ENCODE peak calls at places on chromosomes 6 and 20, in six cellular contexts. F is IMR-90, J is PC-3, L is H9, C is H1, B is endothelial cell of umbilical vein. S is an unnamed sample. For H3K4me1, the result is how much of the 10 kb centered on the place peaks cover.

GRCh38 chr20:14477125-14477524 is 139.7 kb upstream of the FLRT3 start:
- DNase-seq in L (no peak), J (no peak), F (peak), C (no peak), B (no peak), S (peak)

GRCh38 chr20:416950-417800 is 9.1 kb downstream of the RBCK1 start:
- DNase-seq in F (no peak), B (no peak), C (no peak), L (no peak), J (no peak), S (peak)

GRCh38 chr20:20369353-20370086 is 1.6 kb downstream of the INSM1 start:
- DNase-seq in F (no peak), L (peak), J (peak), B (no peak), C (peak), S (peak)

GRCh38 chr6:90190752-90191393 is 105.8 kb downstream of the BACH2 start:
- DNase-seq in J (no peak), F (no peak), L (no peak), B (no peak), C (no peak), S (no peak)

GRCh38 chr20:13533946-13534345 is 104.8 kb downstream of the TASP1 start:
- DNase-seq in B (no peak), L (no peak), C (no peak), J (no peak), F (no peak), S (no peak)

GRCh38 chr20:4329232-4329631 is 313.9 kb upstream of the RNF24 start:
- DNase-seq in J (no peak), L (no peak), B (no peak), F (no peak), C (no peak), S (no peak)

GRCh38 chr6:160141001-160141726 is 19.5 kb downstream of the SLC22A1 start:
- DNase-seq in C (no peak), B (no peak), F (peak), J (peak), L (no peak), S (peak)

GRCh38 chr6:70124882-70125535 is 177.9 kb downstream of the COL9A1 start:
- DNase-seq in C (no peak), L (no peak), F (peak), J (peak), B (no peak), S (peak)

GRCh38 chr6:157291356-157291755 is 32.0 kb downstream of the TMEM242 start:
- DNase-seq in L (no peak), F (no peak), J (no peak), B (no peak), C (no peak), S (no peak)

GRCh38 chr6:55531496-55531895 is 47.5 kb downstream of the HMGCLL1 start:
- DNase-seq in B (no peak), L (no peak), C (no peak), J (no peak), F (no peak), S (no peak)

GRCh38 chr6:110356778-110357177 is 1.4 kb downstream of the METTL24 start:
- DNase-seq in C (no peak), B (no peak), J (no peak), F (no peak), L (peak), S (no peak)

GRCh38 chr6:18281564-18281963 is 17.2 kb upstream of the DEK start:
- DNase-seq in L (no peak), B (no peak), F (no peak), C (no peak), J (no peak), S (no peak)

GRCh38 chr6:18277181-18278006 is 13.1 kb upstream of the DEK start:
- DNase-seq in L (peak), B (no peak), J (no peak), F (no peak), C (peak), S (no peak)

GRCh38 chr6:18280084-18280483 is 15.8 kb upstream of the DEK start:
- DNase-seq in J (peak), C (no peak), B (no peak), L (no peak), F (no peak), S (no peak)

DNA sequence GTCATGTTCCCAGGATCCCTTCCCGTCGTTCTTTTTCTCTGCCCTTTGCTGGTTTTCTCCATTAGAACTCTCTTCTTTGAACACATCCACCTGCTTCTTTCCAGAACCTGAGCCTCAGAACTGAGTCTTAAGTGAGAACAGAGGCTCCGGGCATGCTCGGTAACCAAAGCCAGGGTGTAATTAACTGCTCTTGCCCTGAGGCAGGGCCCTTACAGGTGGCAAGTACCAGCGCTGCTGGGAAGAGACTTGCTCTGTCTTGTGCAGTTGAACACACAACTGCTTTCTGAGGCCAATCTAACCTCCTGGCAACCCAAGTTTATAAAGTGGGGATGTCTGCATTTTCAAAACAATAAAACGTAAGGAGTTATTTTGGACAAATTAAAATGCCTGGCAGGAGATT is 12.3 kb upstream of the DEK start:
- DNase-seq in C (no peak), J (no peak), L (peak), B (no peak), F (no peak), S (no peak)
- H3K4me1 ChIP-seq in C (under half), J (under half), L (under half), B (under half), F (under half), S (under half)

DNA sequence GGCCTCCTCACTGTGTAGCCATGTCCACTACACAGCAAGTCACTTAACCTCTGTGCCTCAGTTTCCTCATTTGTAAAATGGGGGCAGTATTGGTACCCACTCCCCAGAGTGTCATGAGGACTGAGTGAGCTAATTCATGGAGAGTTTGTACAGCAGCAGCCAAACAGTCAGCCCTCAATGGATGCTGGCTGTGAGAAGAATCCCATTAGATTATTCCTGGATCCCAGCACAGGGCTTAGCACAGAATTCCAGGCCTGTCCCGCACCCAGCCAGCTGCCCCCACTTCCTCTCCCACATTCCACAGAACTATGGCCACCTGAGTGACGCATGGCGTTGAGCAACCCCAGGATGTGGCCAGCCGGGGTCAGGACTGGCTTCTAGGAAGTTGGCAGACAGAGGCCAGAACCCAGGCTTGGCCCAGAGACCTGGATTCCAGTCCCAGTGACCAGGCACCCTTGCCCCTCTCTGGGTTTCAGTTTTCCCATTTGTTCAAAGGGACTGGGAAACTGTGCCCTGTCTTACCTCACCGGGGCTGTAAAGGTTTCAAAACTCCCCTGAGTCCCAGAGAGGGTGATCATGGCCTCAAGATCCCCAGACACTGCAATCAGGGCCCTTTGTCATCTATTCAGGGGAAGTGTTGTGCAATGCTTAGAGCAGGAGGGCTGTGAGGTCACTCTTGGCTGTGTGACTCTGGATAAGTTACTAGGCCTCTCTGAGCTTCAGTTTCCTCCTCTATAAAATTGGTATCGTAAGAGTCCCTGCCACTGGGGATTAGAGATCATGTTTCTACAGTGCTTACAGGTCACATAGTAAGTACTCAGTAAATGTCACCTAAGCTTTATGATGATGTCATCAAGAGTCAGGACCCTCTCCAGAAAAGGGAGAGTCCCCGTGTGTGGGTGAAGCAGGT is 3.0 kb upstream of the TGM2 start:
- DNase-seq in J (peak), L (peak), C (no peak), F (peak), B (peak), S (peak)
- H2AFZ ChIP-seq in J (no peak), L (no peak), C (no peak), F (peak), B (no peak), S (no peak)

GRCh38 chr20:57022306-57022705 is 244.1 kb downstream of the BMP7 start:
- DNase-seq in L (peak), F (no peak), B (no peak), J (no peak), C (peak), S (no peak)
- TF ChIP-seq CTCF in L (peak), F (no peak), B (no peak), J (peak), C (peak), S (no peak)

DNA sequence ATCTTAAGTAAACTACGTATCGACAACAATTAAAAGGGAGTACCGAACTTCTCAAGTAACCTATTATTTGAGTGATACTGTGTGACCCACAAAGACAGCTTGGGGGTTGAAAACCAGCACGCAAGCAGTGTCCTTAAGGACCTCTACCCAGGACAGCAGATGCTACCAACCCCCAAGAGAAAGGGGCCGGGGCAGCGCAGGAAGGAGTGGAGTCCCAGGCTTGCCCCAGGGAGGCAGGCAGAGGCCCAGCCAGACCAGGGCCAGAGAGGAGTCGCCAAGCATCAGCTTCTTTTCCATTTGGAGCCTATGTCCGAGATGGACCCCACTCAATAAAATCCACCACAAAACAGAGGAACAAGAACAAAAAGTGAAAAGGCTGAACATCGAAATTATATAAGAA is 11.9 kb downstream of the DIDO1 start:
- DNase-seq in L (no peak), C (no peak), B (no peak), J (no peak), F (no peak), S (peak)
- H3K4me1 ChIP-seq in L (under half), C (under half), B (under half), J (under half), F (under half), S (under half)

GRCh38 chr20:63885264-63886053 is 9.5 kb upstream of the DNAJC5 start:
- DNase-seq in J (peak), C (no peak), L (no peak), F (no peak), B (no peak), S (peak)

GRCh38 chr20:63889241-63890200 is 5.4 kb upstream of the DNAJC5 start:
- DNase-seq in L (no peak), F (peak), C (no peak), B (no peak), J (peak), S (peak)

GRCh38 chr20:63886921-63887320 is 8.0 kb upstream of the DNAJC5 start:
- DNase-seq in B (no peak), J (no peak), F (no peak), L (no peak), C (no peak), S (peak)

GRCh38 chr20:63884506-63885263 is 10.2 kb upstream of the DNAJC5 start:
- DNase-seq in F (no peak), B (no peak), L (no peak), J (no peak), C (no peak), S (peak)

GRCh38 chr20:63886054-63886419 is 8.9 kb upstream of the DNAJC5 start:
- DNase-seq in F (no peak), L (no peak), J (no peak), B (no peak), C (no peak), S (peak)
- H2AFZ ChIP-seq in F (no peak), L (no peak), J (no peak), B (no peak), C (no peak), S (no peak)

GRCh38 chr6:17719323-17720041 is 12.8 kb upstream of the NUP153 start:
- DNase-seq in B (no peak), F (no peak), L (no peak), J (no peak), C (no peak), S (no peak)

GRCh38 chr6:17724341-17724740 is 17.6 kb upstream of the NUP153 start:
- DNase-seq in F (peak), L (no peak), C (no peak), J (peak), B (no peak), S (peak)

GRCh38 chr6:17725083-17725482 is 18.4 kb upstream of the NUP153 start:
- DNase-seq in J (no peak), L (peak), F (peak), B (peak), C (peak), S (peak)

DNA sequence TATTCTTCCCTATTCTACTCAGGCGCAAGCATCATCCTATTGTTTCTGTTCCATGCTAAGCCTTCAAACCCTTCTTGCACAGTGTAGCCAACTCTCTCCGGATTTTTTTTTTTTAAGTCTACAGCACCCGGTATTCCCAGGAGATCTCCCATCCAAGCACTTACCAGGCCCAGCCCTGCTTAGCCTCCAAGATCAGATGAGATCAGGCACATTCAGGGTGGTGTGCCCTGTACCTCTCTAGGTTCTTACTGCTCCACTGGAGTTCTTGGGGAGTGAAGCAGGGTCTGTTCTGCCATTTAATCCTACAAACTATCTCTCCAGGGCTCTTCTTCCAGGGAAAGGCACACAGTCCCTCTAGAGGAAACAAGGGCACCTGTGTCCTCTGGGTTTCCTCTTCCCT is 14.9 kb upstream of the NUP153 start:
- DNase-seq in J (no peak), B (no peak), L (no peak), C (no peak), F (no peak), S (peak)
- TF ChIP-seq CTCF in J (no peak), B (no peak), L (no peak), C (no peak), F (no peak), S (no peak)

GRCh38 chr6:106100755-106101154 is 14.6 kb downstream of the PRDM1 start:
- DNase-seq in B (no peak), C (no peak), J (no peak), F (no peak), L (no peak), S (no peak)

GRCh38 chr6:106101466-106101865 is 15.3 kb downstream of the PRDM1 start:
- DNase-seq in L (no peak), B (no peak), J (peak), F (no peak), C (no peak), S (no peak)

GRCh38 chr6:106102967-106103727 is 17.0 kb downstream of the PRDM1 start:
- DNase-seq in L (no peak), C (no peak), F (no peak), J (no peak), B (no peak), S (no peak)

GRCh38 chr6:106103728-106104109 is 17.6 kb downstream of the PRDM1 start:
- DNase-seq in J (peak), C (no peak), L (no peak), F (no peak), B (no peak), S (no peak)

DNA sequence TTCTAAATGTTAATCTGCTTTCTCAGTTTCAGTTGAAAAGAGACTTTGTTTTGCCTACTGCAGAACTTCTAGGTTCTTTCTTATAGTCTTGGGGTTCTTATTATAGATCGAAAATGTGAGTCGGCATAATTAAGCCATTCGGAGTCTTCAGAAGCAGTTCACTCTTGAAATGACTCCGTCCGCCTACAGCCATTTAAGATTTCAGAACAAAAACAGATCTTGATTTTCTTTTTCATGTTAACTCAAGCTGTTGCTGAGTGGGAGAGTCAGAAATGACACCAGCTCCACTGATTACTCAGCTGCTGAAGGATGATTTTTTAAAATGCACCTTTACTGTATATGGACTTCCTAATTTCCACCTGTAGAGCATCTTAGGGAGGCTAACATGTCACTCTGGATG is 15.9 kb downstream of the PRDM1 start:
- DNase-seq in B (no peak), C (no peak), F (no peak), J (no peak), L (no peak), S (no peak)
- H3K4me1 ChIP-seq in B (under half), C (under half), F (under half), J (under half), L (under half), S (under half)

GRCh38 chr6:136726837-136727557 is 65.3 kb downstream of the MAP3K5 start:
- DNase-seq in L (no peak), B (no peak), J (no peak), F (no peak), C (no peak), S (no peak)

GRCh38 chr6:136725124-136725523 is 67.2 kb downstream of the MAP3K5 start:
- DNase-seq in B (no peak), L (no peak), F (peak), C (no peak), J (peak), S (no peak)

GRCh38 chr6:136721467-136721866 is 70.8 kb downstream of the MAP3K5 start:
- DNase-seq in F (no peak), L (no peak), C (no peak), B (no peak), J (no peak), S (no peak)

GRCh38 chr6:136720045-136720760 is 72.1 kb downstream of the MAP3K5 start:
- DNase-seq in J (no peak), C (no peak), F (no peak), B (no peak), L (no peak), S (no peak)

DNA sequence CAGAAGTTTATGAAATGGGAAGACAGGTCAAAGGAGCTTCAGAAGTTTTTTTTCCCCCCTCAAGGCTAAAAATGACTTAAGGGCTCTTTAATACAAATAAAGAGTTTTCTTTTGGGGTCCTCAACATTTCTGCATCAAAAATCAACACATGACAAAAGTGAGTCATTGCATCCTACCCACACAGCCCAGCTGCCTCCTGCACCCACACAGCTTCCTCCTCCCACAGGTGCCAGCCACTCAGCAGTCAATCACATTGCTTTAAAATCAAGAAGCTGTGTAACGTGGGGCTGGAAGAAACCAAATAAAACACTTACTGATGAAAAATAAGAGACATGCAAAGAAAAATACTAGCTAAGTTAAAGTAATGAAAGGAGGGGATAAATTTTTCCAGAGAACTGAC is 68.5 kb downstream of the MAP3K5 start:
- DNase-seq in L (no peak), F (no peak), B (peak), C (no peak), J (peak), S (peak)
- H2AFZ ChIP-seq in L (no peak), F (no peak), B (no peak), C (no peak), J (no peak), S (no peak)

GRCh38 chr20:35664544-35665206 is at the start of the genes CPNE1 and RBM12:
- DNase-seq in F (peak), L (peak), C (peak), B (peak), J (peak), S (peak)
- TF ChIP-seq CTCF in F (no peak), L (no peak), C (no peak), B (no peak), J (no peak), S (no peak)

DNA sequence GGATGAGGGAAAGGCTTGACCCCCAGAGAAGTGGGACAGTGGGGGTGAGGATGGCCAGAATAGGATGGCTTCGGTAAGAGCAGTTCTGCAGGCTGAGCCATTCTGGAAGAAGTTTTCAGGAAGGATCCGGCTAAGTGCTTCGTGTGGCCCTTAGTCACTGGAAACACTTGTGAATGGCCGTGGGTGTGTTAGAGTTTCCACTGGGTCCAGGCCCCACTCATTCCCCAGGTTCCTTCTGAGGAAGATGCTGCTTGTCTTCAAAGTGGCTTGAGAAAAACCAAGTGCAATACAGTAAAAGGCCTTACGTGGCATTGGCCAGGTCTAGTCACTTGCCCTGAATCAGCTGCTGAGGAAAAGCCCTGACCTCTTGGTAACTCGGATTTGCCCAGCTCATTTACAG is 27.9 kb downstream of the MANBAL start:
- DNase-seq in L (no peak), C (no peak), J (no peak), B (no peak), F (no peak), S (no peak)
- H3K4me1 ChIP-seq in L (under half), C (under half), J (under half), B (under half), F (under half), S (under half)

S was measured in osteoblast.